ENCODE peak calls at places on chromosomes 4 and X, in four cellular contexts. W is CD4-positive, alpha-beta T cell; L is omental fat pad; B is bronchial epithelial cell. E is an unnamed sample.

GRCh38 chrX:133444196-133444595 is 28.9 kb upstream of the GPC4 start:
- DNase-seq in W (no peak), L (no peak), B (peak), E (no peak)

GRCh38 chrX:38632516-38632915 is 71.2 kb downstream of the TSPAN7 start:
- DNase-seq in W (no peak), L (no peak), B (no peak), E (no peak)

GRCh38 chr4:48366611-48367010 is 25.3 kb downstream of the SLAIN2 start:
- DNase-seq in W (no peak), L (no peak), B (peak), E (no peak)

GRCh38 chr4:174215936-174216699 is 67.3 kb downstream of the FBXO8 start:
- DNase-seq in W (no peak), L (no peak), B (no peak), E (no peak)

GRCh38 chr4:188383180-188383579 is 243.9 kb downstream of the TRIML1 start:
- DNase-seq in W (no peak), L (no peak), B (no peak), E (no peak)

GRCh38 chrX:15617111-15617510 is 16.4 kb upstream of the ACE2 start:
- DNase-seq in W (no peak), L (no peak), B (no peak), E (no peak)

GRCh38 chr4:106541253-106541652 is 172.7 kb upstream of the GIMD1 start:
- DNase-seq in W (no peak), L (no peak), B (peak), E (no peak)

GRCh38 chr4:187286536-187286935 is 562.9 kb upstream of the FAT1 start:
- DNase-seq in W (no peak), L (no peak), B (no peak), E (no peak)

GRCh38 chr4:22045051-22045450 is 96.5 kb upstream of the KCNIP4 start:
- DNase-seq in W (no peak), L (no peak), B (no peak), E (no peak)

GRCh38 chr4:139665690-139666529 is at the start of gene MGST2:
- DNase-seq in W (peak), L (peak), B (peak), E (peak)

GRCh38 chr4:27973056-27973455 is 1112.4 kb downstream of the STIM2 start:
- DNase-seq in W (no peak), L (no peak), B (no peak), E (no peak)

GRCh38 chr4:128600996-128601857 is 208.3 kb upstream of the JADE1 start:
- DNase-seq in W (no peak), L (peak), B (peak), E (no peak)

GRCh38 chr4:127229866-127230608 is 402.7 kb upstream of the INTU start:
- DNase-seq in W (no peak), L (no peak), B (no peak), E (no peak)

GRCh38 chrX:12526296-12526695 is 264.9 kb upstream of the PRPS2 start:
- DNase-seq in W (no peak), L (no peak), B (no peak), E (no peak)

GRCh38 chr4:1358421-1359160 is 11.6 kb downstream of the UVSSA start:
- DNase-seq in W (no peak), L (no peak), B (no peak), E (no peak)

GRCh38 chr4:76955187-76955586 is 5.6 kb downstream of the SEPTIN11 start:
- DNase-seq in W (no peak), L (no peak), B (peak), E (no peak)

GRCh38 chr4:182925298-182925738 is 8.1 kb upstream of the DCTD start:
- DNase-seq in W (peak), L (no peak), B (peak), E (peak)

GRCh38 chr4:182929296-182929695 is 12.1 kb upstream of the DCTD start:
- DNase-seq in W (no peak), L (no peak), B (peak), E (no peak)

GRCh38 chr4:182924497-182924896 is 7.3 kb upstream of the DCTD start:
- DNase-seq in W (no peak), L (no peak), B (no peak), E (no peak)

GRCh38 chr4:182927505-182927904 is 10.3 kb upstream of the DCTD start:
- DNase-seq in W (no peak), L (no peak), B (no peak), E (no peak)

GRCh38 chr4:182928061-182928460 is 10.9 kb upstream of the DCTD start:
- DNase-seq in W (no peak), L (no peak), B (no peak), E (peak)
- TF ChIP-seq CTCF in W (no peak), L (no peak), B (peak), E (peak)

GRCh38 chr4:340011-340410 is 2.4 kb downstream of the ZNF141 start:
- DNase-seq in W (no peak), L (no peak), B (no peak), E (no peak)
- TF ChIP-seq CTCF in W (no peak), L (no peak), B (no peak), E (peak)

GRCh38 chr4:5162909-5163508 is 111.7 kb downstream of the STK32B start:
- DNase-seq in W (no peak), L (no peak), B (no peak), E (no peak)
- TF ChIP-seq CTCF in W (no peak), L (no peak), B (no peak), E (no peak)

GRCh38 chrX:64205441-64205734 is at the start of gene AMER1:
- DNase-seq in W (no peak), L (no peak), B (no peak), E (no peak)

GRCh38 chrX:64204252-64204651 is 1.3 kb downstream of the AMER1 start:
- DNase-seq in W (no peak), L (no peak), B (no peak), E (no peak)

GRCh38 chrX:64204701-64205440 is 637 bp downstream of the AMER1 start:
- DNase-seq in W (peak), L (no peak), B (peak), E (peak)

GRCh38 chrX:64206556-64207162 is 1.2 kb upstream of the AMER1 start:
- DNase-seq in W (no peak), L (no peak), B (peak), E (no peak)

GRCh38 chrX:64205735-64206491 is 405 bp upstream of the AMER1 start:
- DNase-seq in W (peak), L (peak), B (peak), E (peak)
- TF ChIP-seq CTCF in W (no peak), L (no peak), B (peak), E (no peak)

DNA sequence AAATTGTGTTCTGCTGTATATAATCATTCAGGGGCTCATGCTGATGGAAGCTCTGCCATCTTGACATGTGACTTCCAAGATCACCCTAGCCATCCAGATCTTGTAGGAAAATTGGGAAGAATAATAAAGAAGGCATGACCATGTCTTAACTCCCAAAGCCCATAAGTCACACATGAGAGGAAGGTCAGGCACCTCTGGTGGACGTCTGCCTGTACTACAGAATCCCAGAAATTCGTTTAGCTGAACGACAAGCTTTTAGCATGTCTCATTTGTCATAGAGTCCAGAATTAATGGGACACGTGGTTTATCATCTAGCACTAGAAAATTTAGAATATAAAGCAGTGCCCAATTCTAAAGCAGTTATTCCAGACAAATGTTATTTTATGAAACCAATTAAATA is 212.7 kb downstream of the CENPC start:
- DNase-seq in W (no peak), L (no peak), B (peak), E (peak)
- TF ChIP-seq CTCF in W (no peak), L (no peak), B (peak), E (peak)

DNA sequence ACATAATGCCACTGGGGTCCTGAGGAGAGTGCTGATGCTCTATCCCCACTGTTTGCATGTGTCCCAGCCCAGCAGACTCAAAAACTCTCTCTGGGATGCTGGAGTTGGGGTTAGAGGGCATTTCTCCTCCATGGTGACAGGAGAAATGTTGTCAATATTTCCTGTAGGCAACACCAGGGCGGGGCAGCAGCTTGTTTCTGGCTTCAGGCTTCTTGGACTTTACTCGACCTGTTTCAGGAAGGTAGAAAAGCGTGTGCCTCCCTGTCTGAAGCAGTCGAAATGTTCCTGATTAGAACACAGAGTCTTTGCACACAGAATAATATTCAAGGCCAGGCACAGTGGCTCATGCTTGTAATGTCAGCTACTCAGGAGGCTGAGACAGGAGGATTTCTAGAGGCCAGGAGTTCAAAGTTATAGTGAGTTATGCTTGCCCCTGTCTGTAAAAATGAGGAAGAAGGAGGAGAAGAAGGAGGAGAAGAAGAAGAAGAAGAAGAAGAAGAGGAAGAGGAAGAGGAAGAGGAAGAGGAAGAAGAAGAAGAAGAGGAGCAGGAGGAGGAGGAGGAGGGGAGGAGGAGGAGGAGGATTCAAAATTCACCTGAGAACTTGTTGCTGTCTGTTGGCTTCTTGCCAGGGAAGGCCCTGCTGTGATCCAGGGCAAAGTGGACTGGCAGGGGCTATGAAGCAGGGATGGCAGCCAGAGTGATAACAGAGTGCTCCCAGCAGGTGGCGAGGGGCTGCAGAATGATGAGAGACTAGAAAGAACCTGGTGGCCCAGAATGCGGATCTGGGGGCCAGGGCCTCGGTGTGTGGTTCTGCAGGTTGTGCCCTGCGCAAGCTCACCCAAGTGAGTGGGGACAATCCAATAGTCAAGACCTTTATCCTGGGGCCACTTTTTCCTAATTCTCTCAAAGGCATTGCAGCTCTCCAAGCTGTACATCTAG is 82.9 kb downstream of the RTL5 start:
- DNase-seq in W (no peak), L (no peak), B (no peak), E (no peak)
- TF ChIP-seq CTCF in W (no peak), L (no peak), B (no peak), E (no peak)